ENCODE peak calls at places on chromosomes 4 and X, in seven cellular contexts. One of them, this sample, is unnamed.

GRCh38 chr4:140251566-140251965 is 97.6 kb upstream of the MAML3 start:
- DNase-seq in heart left ventricle: no peak
- DNase-seq in choroid plexus epithelial cell: no peak
- DNase-seq in hepatocyte: peak
- DNase-seq in AG10803: no peak
- DNase-seq in neural progenitor cell: no peak
- DNase-seq in upper lobe of right lung: no peak
- DNase-seq in this sample: no peak

GRCh38 chrX:17987783-17988182 is 126.7 kb upstream of the RAI2 start:
- DNase-seq in heart left ventricle: no peak
- DNase-seq in neural progenitor cell: no peak
- DNase-seq in AG10803: no peak
- DNase-seq in hepatocyte: no peak
- DNase-seq in choroid plexus epithelial cell: no peak
- DNase-seq in upper lobe of right lung: no peak
- DNase-seq in this sample: no peak

GRCh38 chr4:2395584-2395983 is 22.9 kb downstream of the ZFYVE28 start:
- DNase-seq in AG10803: no peak
- DNase-seq in heart left ventricle: no peak
- DNase-seq in upper lobe of right lung: no peak
- DNase-seq in hepatocyte: no peak
- DNase-seq in neural progenitor cell: no peak
- DNase-seq in choroid plexus epithelial cell: no peak
- DNase-seq in this sample: no peak

GRCh38 chrX:29746326-29746725 is 469.0 kb upstream of the MAGEB2 start:
- DNase-seq in heart left ventricle: no peak
- DNase-seq in upper lobe of right lung: no peak
- DNase-seq in AG10803: peak
- DNase-seq in hepatocyte: no peak
- DNase-seq in choroid plexus epithelial cell: peak
- DNase-seq in neural progenitor cell: no peak
- DNase-seq in this sample: no peak

GRCh38 chrX:66677430-66677829 is 38.6 kb upstream of the EDA2R start:
- DNase-seq in neural progenitor cell: no peak
- DNase-seq in upper lobe of right lung: no peak
- DNase-seq in heart left ventricle: no peak
- DNase-seq in AG10803: no peak
- DNase-seq in choroid plexus epithelial cell: peak
- DNase-seq in hepatocyte: no peak
- DNase-seq in this sample: peak

GRCh38 chr4:101981756-101982155 is 191.2 kb downstream of the BANK1 start:
- DNase-seq in neural progenitor cell: peak
- DNase-seq in upper lobe of right lung: no peak
- DNase-seq in heart left ventricle: no peak
- DNase-seq in AG10803: no peak
- DNase-seq in choroid plexus epithelial cell: no peak
- DNase-seq in hepatocyte: peak
- DNase-seq in this sample: no peak

GRCh38 chrX:49627030-49627777 is 28.4 kb downstream of the GAGE1 start:
- DNase-seq in hepatocyte: no peak
- DNase-seq in AG10803: peak
- DNase-seq in heart left ventricle: peak
- DNase-seq in upper lobe of right lung: no peak
- DNase-seq in neural progenitor cell: peak
- DNase-seq in choroid plexus epithelial cell: no peak
- DNase-seq in this sample: no peak

GRCh38 chr4:103786014-103786413 is 66.2 kb upstream of the TACR3 start:
- DNase-seq in neural progenitor cell: peak
- DNase-seq in choroid plexus epithelial cell: peak
- DNase-seq in upper lobe of right lung: no peak
- DNase-seq in hepatocyte: peak
- DNase-seq in AG10803: peak
- DNase-seq in heart left ventricle: no peak
- DNase-seq in this sample: peak

GRCh38 chr4:13656569-13656988 is 29.1 kb upstream of the BOD1L1 start:
- DNase-seq in AG10803: peak
- DNase-seq in choroid plexus epithelial cell: peak
- DNase-seq in neural progenitor cell: peak
- DNase-seq in hepatocyte: peak
- DNase-seq in upper lobe of right lung: peak
- DNase-seq in heart left ventricle: peak
- DNase-seq in this sample: peak

GRCh38 chr4:176002007-176002623 is 63.5 kb upstream of the WDR17 start:
- DNase-seq in heart left ventricle: no peak
- DNase-seq in neural progenitor cell: peak
- DNase-seq in AG10803: peak
- DNase-seq in choroid plexus epithelial cell: peak
- DNase-seq in upper lobe of right lung: peak
- DNase-seq in hepatocyte: peak
- DNase-seq in this sample: peak

DNA sequence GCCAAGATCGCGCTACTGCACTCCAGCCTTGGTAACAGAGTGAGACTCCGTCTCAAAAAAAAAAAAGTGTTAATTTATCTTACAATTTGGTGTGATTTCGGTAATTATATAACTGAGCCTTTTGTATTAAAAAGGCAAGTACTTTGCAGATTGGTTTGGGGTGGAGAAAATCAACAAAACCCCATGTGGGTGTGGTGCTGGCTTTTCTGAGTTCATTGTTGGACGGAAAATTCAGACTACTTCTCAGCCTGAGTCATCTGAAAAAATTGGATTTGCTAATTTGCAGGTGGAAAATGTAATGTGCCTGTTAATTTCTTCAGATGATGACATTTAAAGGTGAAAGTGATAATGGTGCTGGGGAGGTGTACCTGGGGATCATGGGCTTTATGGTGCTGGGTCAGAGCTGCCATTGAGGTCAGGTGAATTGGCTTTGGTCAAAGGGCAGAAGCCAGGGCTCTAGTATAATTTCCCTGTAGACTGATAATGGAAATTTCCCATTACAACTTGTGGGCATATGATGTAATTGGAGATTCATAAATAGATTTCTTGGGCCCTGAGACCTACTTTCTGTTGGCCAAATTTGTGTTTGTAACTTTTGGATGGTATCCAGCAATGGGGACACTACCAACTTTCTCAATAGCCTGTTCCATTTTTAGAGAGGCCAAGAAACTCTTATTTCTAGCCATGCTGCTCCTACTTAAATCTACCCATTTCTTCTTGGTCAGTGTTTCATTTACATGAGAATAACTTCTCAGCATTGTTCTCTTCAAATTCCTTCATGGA is 74.3 kb upstream of the TEX13D start:
- DNase-seq in heart left ventricle: no peak
- DNase-seq in AG10803: no peak
- DNase-seq in upper lobe of right lung: no peak
- DNase-seq in choroid plexus epithelial cell: no peak
- DNase-seq in neural progenitor cell: no peak
- DNase-seq in hepatocyte: no peak
- DNase-seq in this sample: no peak
- H3K4me3 ChIP-seq in heart left ventricle: no peak
- H3K4me3 ChIP-seq in AG10803: no peak
- H3K4me3 ChIP-seq in upper lobe of right lung: no peak
- H3K4me3 ChIP-seq in choroid plexus epithelial cell: no peak
- H3K4me3 ChIP-seq in neural progenitor cell: no peak
- H3K4me3 ChIP-seq in hepatocyte: no peak
- H3K4me3 ChIP-seq in this sample: no peak

DNA sequence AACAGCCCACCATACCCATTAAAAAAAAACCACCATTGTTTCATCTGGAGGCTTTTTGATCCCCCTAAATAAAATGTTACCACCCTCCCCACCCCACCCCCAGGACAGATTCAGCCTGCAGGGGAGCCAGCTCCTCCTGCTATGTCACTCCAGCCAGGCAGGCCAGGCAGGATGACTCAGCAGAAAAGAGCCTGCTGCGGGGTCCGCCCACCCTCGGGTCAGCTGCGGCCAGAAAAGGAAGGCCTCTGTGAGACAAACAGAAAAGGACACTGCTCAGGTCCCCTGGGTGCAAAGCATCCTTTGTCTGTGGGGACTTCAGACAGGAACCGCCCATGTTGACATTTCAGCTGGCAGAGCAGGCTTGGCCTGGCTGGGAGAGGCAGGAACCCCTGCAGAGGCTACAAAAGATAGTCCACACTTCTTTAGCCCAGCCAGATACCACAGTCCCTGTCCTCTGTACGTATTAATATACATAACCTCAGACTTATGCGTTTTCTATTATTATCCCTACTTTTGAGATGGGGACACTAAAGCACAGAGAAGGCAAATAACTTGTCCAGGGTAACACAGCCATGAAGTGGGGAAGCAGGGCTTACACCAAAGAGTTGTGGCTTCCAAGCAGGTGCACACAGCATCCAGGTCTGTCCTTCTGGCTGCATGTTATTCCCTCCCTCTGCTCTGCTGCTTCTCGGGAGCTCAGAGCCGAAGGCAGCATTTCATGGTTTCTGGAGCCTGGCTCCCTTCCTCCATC is 147.7 kb downstream of the CPEB2 start:
- DNase-seq in heart left ventricle: peak
- DNase-seq in neural progenitor cell: peak
- DNase-seq in upper lobe of right lung: peak
- DNase-seq in AG10803: peak
- DNase-seq in hepatocyte: peak
- DNase-seq in choroid plexus epithelial cell: peak
- DNase-seq in this sample: peak
- TF ChIP-seq CTCF in heart left ventricle: no peak
- TF ChIP-seq CTCF in neural progenitor cell: no peak
- TF ChIP-seq CTCF in upper lobe of right lung: no peak
- TF ChIP-seq CTCF in AG10803: peak
- TF ChIP-seq CTCF in hepatocyte: peak
- TF ChIP-seq CTCF in choroid plexus epithelial cell: peak
- TF ChIP-seq CTCF in this sample: no peak

GRCh38 chr4:6918345-6918744 is 8.7 kb downstream of the TBC1D14 start:
- DNase-seq in choroid plexus epithelial cell: no peak
- DNase-seq in heart left ventricle: no peak
- DNase-seq in AG10803: no peak
- DNase-seq in upper lobe of right lung: no peak
- DNase-seq in hepatocyte: no peak
- DNase-seq in neural progenitor cell: no peak
- DNase-seq in this sample: no peak
- H3K4me3 ChIP-seq in choroid plexus epithelial cell: no peak
- H3K4me3 ChIP-seq in heart left ventricle: no peak
- H3K4me3 ChIP-seq in AG10803: no peak
- H3K4me3 ChIP-seq in upper lobe of right lung: no peak
- H3K4me3 ChIP-seq in hepatocyte: no peak
- H3K4me3 ChIP-seq in neural progenitor cell: no peak
- H3K4me3 ChIP-seq in this sample: no peak

DNA sequence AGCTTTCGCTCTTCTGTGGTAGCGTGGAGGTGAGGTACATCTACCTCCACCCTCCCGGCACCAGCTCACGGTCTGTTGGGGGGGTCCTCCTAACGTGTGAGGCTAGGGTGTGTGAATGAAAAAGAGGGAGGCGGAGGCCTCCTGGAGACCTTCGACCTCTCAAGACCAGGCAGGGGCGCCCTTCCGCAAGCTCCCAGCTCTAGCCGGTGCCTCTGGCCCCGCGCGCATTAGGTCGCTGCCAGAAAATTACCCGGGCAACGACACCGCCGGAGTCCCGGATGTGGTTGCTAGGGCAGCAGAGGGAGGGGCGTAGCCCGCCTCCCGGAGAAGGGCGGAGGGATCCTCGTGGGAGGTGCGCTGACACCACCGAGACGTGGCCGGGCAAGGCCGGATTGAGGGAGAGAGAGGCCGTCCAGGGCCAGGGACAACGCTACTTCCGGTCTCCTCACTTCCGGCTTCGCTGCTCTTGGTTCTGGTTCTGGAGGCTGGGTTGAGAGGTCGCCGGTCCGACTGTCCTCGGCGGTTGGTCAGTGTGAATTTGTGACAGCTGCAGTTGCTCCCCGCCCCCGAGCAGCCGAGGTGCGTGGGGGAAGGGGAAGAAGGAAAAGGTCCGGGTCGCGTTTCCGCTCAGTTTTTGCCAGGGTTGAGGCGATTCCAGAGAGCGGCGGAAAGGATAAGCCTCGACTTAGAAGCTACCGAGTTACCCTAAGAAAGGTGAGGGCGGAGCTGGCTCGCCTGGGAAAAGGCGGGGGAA is at the start of the genes ARFIP1 and TIGD4:
- DNase-seq in hepatocyte: peak
- DNase-seq in heart left ventricle: peak
- DNase-seq in upper lobe of right lung: peak
- DNase-seq in choroid plexus epithelial cell: peak
- DNase-seq in neural progenitor cell: peak
- DNase-seq in AG10803: peak
- DNase-seq in this sample: peak
- TF ChIP-seq CTCF in hepatocyte: peak
- TF ChIP-seq CTCF in heart left ventricle: no peak
- TF ChIP-seq CTCF in upper lobe of right lung: peak
- TF ChIP-seq CTCF in choroid plexus epithelial cell: peak
- TF ChIP-seq CTCF in neural progenitor cell: peak
- TF ChIP-seq CTCF in AG10803: peak
- TF ChIP-seq CTCF in this sample: peak

GRCh38 chr4:7905461-7905915 is 34.2 kb downstream of the AFAP1 start:
- DNase-seq in heart left ventricle: no peak
- DNase-seq in upper lobe of right lung: no peak
- DNase-seq in choroid plexus epithelial cell: peak
- DNase-seq in neural progenitor cell: no peak
- DNase-seq in AG10803: peak
- DNase-seq in hepatocyte: no peak
- DNase-seq in this sample: peak
- H3K4me3 ChIP-seq in heart left ventricle: no peak
- H3K4me3 ChIP-seq in upper lobe of right lung: no peak
- H3K4me3 ChIP-seq in choroid plexus epithelial cell: no peak
- H3K4me3 ChIP-seq in neural progenitor cell: no peak
- H3K4me3 ChIP-seq in AG10803: peak
- H3K4me3 ChIP-seq in hepatocyte: no peak
- H3K4me3 ChIP-seq in this sample: no peak

GRCh38 chrX:40922307-40922706 is 162.9 kb upstream of the USP9X start:
- DNase-seq in neural progenitor cell: peak
- DNase-seq in heart left ventricle: no peak
- DNase-seq in hepatocyte: peak
- DNase-seq in choroid plexus epithelial cell: peak
- DNase-seq in upper lobe of right lung: no peak
- DNase-seq in AG10803: peak
- DNase-seq in this sample: peak
- TF ChIP-seq CTCF in neural progenitor cell: peak
- TF ChIP-seq CTCF in heart left ventricle: no peak
- TF ChIP-seq CTCF in hepatocyte: peak
- TF ChIP-seq CTCF in choroid plexus epithelial cell: peak
- TF ChIP-seq CTCF in upper lobe of right lung: peak
- TF ChIP-seq CTCF in AG10803: peak
- TF ChIP-seq CTCF in this sample: peak

DNA sequence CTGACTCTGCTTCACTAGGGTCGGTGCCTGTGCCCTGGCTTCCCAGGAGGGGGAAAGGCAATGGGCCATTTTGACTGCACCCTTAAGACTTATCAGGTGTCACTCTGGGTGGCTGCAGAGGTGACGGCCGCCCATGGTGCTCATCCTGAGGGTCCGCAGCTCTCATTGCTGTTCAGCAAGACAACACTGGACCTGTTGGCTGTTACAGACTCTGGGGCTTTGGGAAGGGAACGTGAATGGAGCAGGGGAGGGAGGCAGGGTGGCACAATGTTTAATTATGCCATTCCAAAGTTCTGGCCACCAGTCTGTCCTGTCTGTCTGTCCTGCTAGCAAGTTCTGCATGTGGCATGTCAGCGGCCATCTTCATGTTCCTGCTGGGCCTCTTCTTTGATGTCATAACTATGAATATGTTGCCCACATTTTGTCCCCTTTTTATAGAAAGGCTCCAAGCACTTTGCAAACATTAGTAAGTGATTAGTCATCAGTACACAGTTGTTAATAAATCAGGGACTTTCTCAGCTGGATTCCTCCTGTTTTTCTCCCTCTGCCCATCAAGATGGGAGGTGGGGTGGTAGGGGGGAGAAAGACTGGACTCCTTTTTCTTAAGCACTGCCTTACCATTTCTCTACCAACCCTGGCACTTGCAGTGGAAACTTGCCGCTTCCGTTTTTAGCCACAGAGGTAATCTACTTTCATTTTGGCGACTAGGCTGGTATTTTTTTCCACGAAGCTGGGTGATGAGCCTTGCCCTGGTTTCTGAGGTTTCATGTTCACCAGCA is 88.7 kb upstream of the TRIM2 start:
- DNase-seq in heart left ventricle: peak
- DNase-seq in upper lobe of right lung: no peak
- DNase-seq in neural progenitor cell: no peak
- DNase-seq in hepatocyte: peak
- DNase-seq in choroid plexus epithelial cell: peak
- DNase-seq in AG10803: peak
- DNase-seq in this sample: peak
- H3K4me3 ChIP-seq in heart left ventricle: peak
- H3K4me3 ChIP-seq in upper lobe of right lung: peak
- H3K4me3 ChIP-seq in neural progenitor cell: no peak
- H3K4me3 ChIP-seq in hepatocyte: no peak
- H3K4me3 ChIP-seq in choroid plexus epithelial cell: no peak
- H3K4me3 ChIP-seq in AG10803: peak
- H3K4me3 ChIP-seq in this sample: peak

This sample was measured in fibroblast of villous mesenchyme.